ENCODE peak calls at places on chromosome 15, in nine cellular contexts. One of them, this sample, is unnamed.

GRCh38 chr15:99955532-99955931 is 222.3 kb upstream of the LYSMD4 start:
- DNase-seq in T-cell: no peak
- DNase-seq in WTC11: no peak
- DNase-seq in fibroblast of villous mesenchyme: no peak
- DNase-seq in iris pigment epithelial cell: no peak
- DNase-seq in astrocyte: no peak
- DNase-seq in activated naive CD4-positive, alpha-beta T cell: no peak
- DNase-seq in dermis blood vessel endothelial cell: no peak
- DNase-seq in HCEC 1CT: no peak
- DNase-seq in this sample: peak; percentile 55

GRCh38 chr15:78018968-78019644 is 58.4 kb downstream of the TBC1D2B start:
- DNase-seq in dermis blood vessel endothelial cell: no peak
- DNase-seq in astrocyte: no peak
- DNase-seq in HCEC 1CT: no peak
- DNase-seq in iris pigment epithelial cell: no peak
- DNase-seq in activated naive CD4-positive, alpha-beta T cell: no peak
- DNase-seq in fibroblast of villous mesenchyme: no peak
- DNase-seq in T-cell: peak; percentile 24
- DNase-seq in WTC11: no peak
- DNase-seq in this sample: no peak

GRCh38 chr15:28021281-28022039 is 77.7 kb downstream of the OCA2 start:
- DNase-seq in iris pigment epithelial cell: peak; percentile 50
- DNase-seq in fibroblast of villous mesenchyme: peak; percentile 5
- DNase-seq in astrocyte: peak; percentile 78
- DNase-seq in HCEC 1CT: no peak
- DNase-seq in WTC11: peak; percentile 73
- DNase-seq in T-cell: no peak
- DNase-seq in dermis blood vessel endothelial cell: peak; percentile 1
- DNase-seq in activated naive CD4-positive, alpha-beta T cell: no peak
- DNase-seq in this sample: peak; percentile 95

GRCh38 chr15:81642451-81642990 is 268.5 kb upstream of the TMC3 start:
- DNase-seq in astrocyte: peak; percentile 3
- DNase-seq in T-cell: no peak
- DNase-seq in WTC11: no peak
- DNase-seq in activated naive CD4-positive, alpha-beta T cell: no peak
- DNase-seq in iris pigment epithelial cell: peak; percentile 37
- DNase-seq in fibroblast of villous mesenchyme: peak; percentile 85
- DNase-seq in HCEC 1CT: peak; percentile 35
- DNase-seq in dermis blood vessel endothelial cell: no peak
- DNase-seq in this sample: no peak

GRCh38 chr15:65829150-65829764 is 37.2 kb upstream of the DENND4A start:
- DNase-seq in WTC11: no peak
- DNase-seq in fibroblast of villous mesenchyme: no peak
- DNase-seq in activated naive CD4-positive, alpha-beta T cell: no peak
- DNase-seq in astrocyte: no peak
- DNase-seq in T-cell: peak; percentile 22
- DNase-seq in dermis blood vessel endothelial cell: peak; percentile 68
- DNase-seq in HCEC 1CT: peak; percentile 32
- DNase-seq in iris pigment epithelial cell: peak; percentile 29
- DNase-seq in this sample: no peak

GRCh38 chr15:31488437-31489204 is 162.0 kb downstream of the KLF13 start:
- DNase-seq in iris pigment epithelial cell: peak; percentile 90
- DNase-seq in HCEC 1CT: peak; percentile 86
- DNase-seq in dermis blood vessel endothelial cell: peak; percentile 94
- DNase-seq in WTC11: peak; percentile 53
- DNase-seq in astrocyte: peak; percentile 81
- DNase-seq in fibroblast of villous mesenchyme: peak; percentile 92
- DNase-seq in activated naive CD4-positive, alpha-beta T cell: no peak
- DNase-seq in T-cell: peak; percentile 19
- DNase-seq in this sample: peak; percentile 81

GRCh38 chr15:26739791-26740190 is 33.1 kb downstream of the GABRB3 start:
- DNase-seq in iris pigment epithelial cell: no peak
- DNase-seq in T-cell: no peak
- DNase-seq in HCEC 1CT: no peak
- DNase-seq in WTC11: no peak
- DNase-seq in astrocyte: no peak
- DNase-seq in activated naive CD4-positive, alpha-beta T cell: no peak
- DNase-seq in dermis blood vessel endothelial cell: no peak
- DNase-seq in fibroblast of villous mesenchyme: no peak
- DNase-seq in this sample: no peak

GRCh38 chr15:75231836-75232235 is 26.3 kb upstream of the GOLGA6C start:
- DNase-seq in activated naive CD4-positive, alpha-beta T cell: no peak
- DNase-seq in T-cell: no peak
- DNase-seq in dermis blood vessel endothelial cell: no peak
- DNase-seq in astrocyte: no peak
- DNase-seq in iris pigment epithelial cell: no peak
- DNase-seq in WTC11: no peak
- DNase-seq in fibroblast of villous mesenchyme: no peak
- DNase-seq in HCEC 1CT: no peak
- DNase-seq in this sample: peak; percentile 19

GRCh38 chr15:94844533-94845390 is 613.4 kb downstream of the MCTP2 start:
- DNase-seq in iris pigment epithelial cell: peak; percentile 17
- DNase-seq in fibroblast of villous mesenchyme: peak; percentile 16
- DNase-seq in dermis blood vessel endothelial cell: peak; percentile 98
- DNase-seq in HCEC 1CT: no peak
- DNase-seq in T-cell: no peak
- DNase-seq in astrocyte: peak; percentile 45
- DNase-seq in activated naive CD4-positive, alpha-beta T cell: no peak
- DNase-seq in WTC11: peak; percentile 48
- DNase-seq in this sample: no peak

GRCh38 chr15:25670025-25670554 is 193.0 kb downstream of the ATP10A start:
- DNase-seq in HCEC 1CT: no peak
- DNase-seq in activated naive CD4-positive, alpha-beta T cell: no peak
- DNase-seq in iris pigment epithelial cell: peak; percentile 14
- DNase-seq in fibroblast of villous mesenchyme: no peak
- DNase-seq in astrocyte: peak; percentile 50
- DNase-seq in T-cell: no peak
- DNase-seq in WTC11: peak; percentile 76
- DNase-seq in dermis blood vessel endothelial cell: no peak
- DNase-seq in this sample: no peak

GRCh38 chr15:34993877-34994276 is 5.8 kb upstream of the ZNF770 start:
- DNase-seq in dermis blood vessel endothelial cell: no peak
- DNase-seq in activated naive CD4-positive, alpha-beta T cell: no peak
- DNase-seq in iris pigment epithelial cell: no peak
- DNase-seq in fibroblast of villous mesenchyme: no peak
- DNase-seq in astrocyte: no peak
- DNase-seq in T-cell: no peak
- DNase-seq in HCEC 1CT: no peak
- DNase-seq in WTC11: no peak
- DNase-seq in this sample: no peak

GRCh38 chr15:85588657-85589056 is 206.1 kb downstream of the KLHL25 start:
- DNase-seq in T-cell: no peak
- DNase-seq in fibroblast of villous mesenchyme: peak; percentile 94
- DNase-seq in WTC11: no peak
- DNase-seq in dermis blood vessel endothelial cell: no peak
- DNase-seq in HCEC 1CT: peak; percentile 29
- DNase-seq in activated naive CD4-positive, alpha-beta T cell: no peak
- DNase-seq in iris pigment epithelial cell: peak; percentile 90
- DNase-seq in astrocyte: peak; percentile 73
- DNase-seq in this sample: no peak

GRCh38 chr15:50778089-50778488 is 12.6 kb upstream of the SPPL2A start:
- DNase-seq in fibroblast of villous mesenchyme: no peak
- DNase-seq in activated naive CD4-positive, alpha-beta T cell: no peak
- DNase-seq in iris pigment epithelial cell: no peak
- DNase-seq in WTC11: no peak
- DNase-seq in T-cell: no peak
- DNase-seq in dermis blood vessel endothelial cell: no peak
- DNase-seq in HCEC 1CT: no peak
- DNase-seq in astrocyte: no peak
- DNase-seq in this sample: no peak

GRCh38 chr15:90807687-90808086 is 60.7 kb upstream of the FURIN start:
- DNase-seq in WTC11: no peak
- DNase-seq in fibroblast of villous mesenchyme: no peak
- DNase-seq in activated naive CD4-positive, alpha-beta T cell: no peak
- DNase-seq in HCEC 1CT: no peak
- DNase-seq in dermis blood vessel endothelial cell: no peak
- DNase-seq in T-cell: no peak
- DNase-seq in iris pigment epithelial cell: no peak
- DNase-seq in astrocyte: no peak
- DNase-seq in this sample: peak; percentile 2

GRCh38 chr15:67218428-67218827 is 36.0 kb downstream of the AAGAB start:
- DNase-seq in activated naive CD4-positive, alpha-beta T cell: no peak
- DNase-seq in iris pigment epithelial cell: no peak
- DNase-seq in fibroblast of villous mesenchyme: no peak
- DNase-seq in dermis blood vessel endothelial cell: no peak
- DNase-seq in T-cell: no peak
- DNase-seq in astrocyte: no peak
- DNase-seq in WTC11: no peak
- DNase-seq in HCEC 1CT: no peak
- DNase-seq in this sample: no peak

GRCh38 chr15:76217029-76217866 is 94.0 kb downstream of the ETFA start:
- DNase-seq in dermis blood vessel endothelial cell: peak; percentile 46
- DNase-seq in activated naive CD4-positive, alpha-beta T cell: no peak
- DNase-seq in astrocyte: peak; percentile 82
- DNase-seq in HCEC 1CT: no peak
- DNase-seq in WTC11: no peak
- DNase-seq in T-cell: no peak
- DNase-seq in fibroblast of villous mesenchyme: peak; percentile 29
- DNase-seq in iris pigment epithelial cell: peak; percentile 68
- DNase-seq in this sample: no peak

GRCh38 chr15:50911641-50912040 is 3.2 kb downstream of the AP4E1 start:
- DNase-seq in astrocyte: no peak
- DNase-seq in fibroblast of villous mesenchyme: no peak
- DNase-seq in WTC11: no peak
- DNase-seq in T-cell: no peak
- DNase-seq in dermis blood vessel endothelial cell: no peak
- DNase-seq in activated naive CD4-positive, alpha-beta T cell: no peak
- DNase-seq in HCEC 1CT: no peak
- DNase-seq in iris pigment epithelial cell: no peak
- DNase-seq in this sample: no peak

GRCh38 chr15:100889359-100890058 is 9.9 kb downstream of the ALDH1A3 start:
- DNase-seq in dermis blood vessel endothelial cell: peak; percentile 92
- DNase-seq in activated naive CD4-positive, alpha-beta T cell: no peak
- DNase-seq in T-cell: no peak
- DNase-seq in HCEC 1CT: peak; percentile 65
- DNase-seq in astrocyte: peak; percentile 75
- DNase-seq in fibroblast of villous mesenchyme: peak; percentile 88
- DNase-seq in WTC11: no peak
- DNase-seq in iris pigment epithelial cell: peak; percentile 93
- DNase-seq in this sample: peak; percentile 70

GRCh38 chr15:71743861-71744382 is 66.4 kb upstream of the NR2E3 start:
- DNase-seq in iris pigment epithelial cell: peak; percentile 60
- DNase-seq in dermis blood vessel endothelial cell: peak; percentile 73
- DNase-seq in astrocyte: no peak
- DNase-seq in activated naive CD4-positive, alpha-beta T cell: peak; percentile 12
- DNase-seq in WTC11: peak; percentile 46
- DNase-seq in fibroblast of villous mesenchyme: peak; percentile 97
- DNase-seq in T-cell: peak; percentile 55
- DNase-seq in HCEC 1CT: peak; percentile 53
- DNase-seq in this sample: no peak

GRCh38 chr15:101498731-101499480 is 9.4 kb upstream of the PCSK6 start:
- DNase-seq in astrocyte: no peak
- DNase-seq in activated naive CD4-positive, alpha-beta T cell: no peak
- DNase-seq in HCEC 1CT: peak; percentile 35
- DNase-seq in dermis blood vessel endothelial cell: no peak
- DNase-seq in fibroblast of villous mesenchyme: no peak
- DNase-seq in T-cell: no peak
- DNase-seq in iris pigment epithelial cell: no peak
- DNase-seq in WTC11: no peak
- DNase-seq in this sample: no peak

GRCh38 chr15:79007066-79007465 is 62.2 kb upstream of the CTSH start:
- DNase-seq in iris pigment epithelial cell: peak; percentile 50
- DNase-seq in fibroblast of villous mesenchyme: peak; percentile 51
- DNase-seq in astrocyte: no peak
- DNase-seq in T-cell: peak; percentile 4
- DNase-seq in dermis blood vessel endothelial cell: peak; percentile 76
- DNase-seq in WTC11: peak; percentile 86
- DNase-seq in HCEC 1CT: peak; percentile 68
- DNase-seq in activated naive CD4-positive, alpha-beta T cell: no peak
- DNase-seq in this sample: no peak